ENCODE peak calls at places on chromosome 16, in six cellular contexts. G is sigmoid colon, S is Peyer's patch, H is GM12891, T is IMR-90, J is heart left ventricle. V is an unnamed sample.

GRCh38 chr16:11052080-11052808 is 107.9 kb downstream of the CLEC16A start:
- DNase-seq in H (peak; percentile 54), S (peak; percentile 61), G (peak; percentile 38), T (no peak), J (no peak), V (no peak)

GRCh38 chr16:7509919-7510705 is 177.5 kb downstream of the RBFOX1 start:
- DNase-seq in S (no peak), G (no peak), J (no peak), H (no peak), T (no peak), V (no peak)

GRCh38 chr16:72946474-72947194 is 101.3 kb downstream of the ZFHX3 start:
- DNase-seq in J (peak; percentile 58), S (no peak), G (peak; percentile 77), T (peak; percentile 20), H (no peak), V (no peak)

GRCh38 chr16:82108101-82108500 is 61.9 kb downstream of the MPHOSPH6 start:
- DNase-seq in J (no peak), S (no peak), T (no peak), H (no peak), G (no peak), V (no peak)

GRCh38 chr16:2090819-2091721 is 43.3 kb downstream of the TSC2 start:
- DNase-seq in S (peak; percentile 51), T (no peak), J (peak; percentile 58), H (no peak), G (no peak), V (peak; percentile 78)

GRCh38 chr16:12502671-12503070 is 301.0 kb downstream of the CPPED1 start:
- DNase-seq in S (no peak), H (no peak), G (no peak), T (no peak), J (no peak), V (no peak)

GRCh38 chr16:58635502-58635901 is 5.9 kb upstream of the CNOT1 start:
- DNase-seq in T (no peak), H (no peak), S (no peak), G (no peak), J (no peak), V (no peak)

GRCh38 chr16:20899503-20900298 is 457 bp downstream of the DCUN1D3 start:
- DNase-seq in G (no peak), H (peak; percentile 23), S (no peak), T (no peak), J (no peak), V (no peak)

GRCh38 chr16:59633996-59634579 is 900.0 kb upstream of the GOT2 start:
- DNase-seq in H (no peak), G (no peak), S (no peak), T (peak; percentile 83), J (no peak), V (no peak)

GRCh38 chr16:48720266-48720665 is 110.3 kb upstream of the N4BP1 start:
- DNase-seq in T (peak; percentile 22), H (no peak), G (no peak), S (no peak), J (no peak), V (peak; percentile 2)

GRCh38 chr16:66250686-66251405 is 115.6 kb upstream of the CDH5 start:
- DNase-seq in T (peak; percentile 73), G (peak; percentile 94), S (peak; percentile 16), J (peak; percentile 60), H (no peak), V (no peak)

GRCh38 chr16:27025581-27025980 is 41.1 kb upstream of the C16orf82 start:
- DNase-seq in G (no peak), S (no peak), T (no peak), J (no peak), H (no peak), V (no peak)

GRCh38 chr16:83533193-83533592 is 274.6 kb upstream of the HSBP1 start:
- DNase-seq in H (no peak), J (no peak), T (peak; percentile 78), G (no peak), S (no peak), V (no peak)

GRCh38 chr16:57036315-57036714 is 47.0 kb downstream of the NLRC5 start:
- DNase-seq in T (no peak), J (no peak), S (no peak), H (no peak), G (no peak), V (no peak)

GRCh38 chr16:67163164-67163902 is 1.2 kb upstream of the HSF4 start:
- DNase-seq in J (no peak), H (no peak), G (peak; percentile 89), S (no peak), T (peak; percentile 35), V (peak; percentile 41)

GRCh38 chr16:1296688-1297412 is 12.6 kb upstream of the UBE2I start:
- DNase-seq in J (no peak), T (peak; percentile 81), G (no peak), H (no peak), S (peak; percentile 41), V (peak; percentile 23)

GRCh38 chr16:50114357-50115129 is 38.6 kb upstream of the TENT4B start:
- DNase-seq in J (no peak), T (no peak), H (no peak), G (no peak), S (no peak), V (no peak)

GRCh38 chr16:86574646-86575045 is 3.7 kb upstream of the FOXL1 start:
- DNase-seq in H (no peak), J (no peak), S (no peak), G (no peak), T (no peak), V (no peak)

GRCh38 chr16:4306439-4307214 is 9.2 kb upstream of the GLIS2 start:
- DNase-seq in G (peak; percentile 69), T (no peak), H (peak; percentile 60), J (no peak), S (peak; percentile 56), V (no peak)

GRCh38 chr16:11098601-11099377 is 154.4 kb downstream of the CLEC16A start:
- DNase-seq in T (no peak), J (no peak), G (no peak), S (no peak), H (no peak), V (no peak)

GRCh38 chr16:69726313-69727060 is at the start of gene NQO1:
- DNase-seq in J (peak; percentile 92), G (peak; percentile 97), S (peak; percentile 95), H (peak; percentile 93), T (peak; percentile 97), V (peak; percentile 86)
- TF ChIP-seq POLR2A in J (no peak), G (peak; percentile 70), S (peak; percentile 94), H (peak; percentile 87), T (peak; percentile 92), V (peak; percentile 43)

GRCh38 chr16:17424771-17425170 is 46.0 kb downstream of the XYLT1 start:
- DNase-seq in T (no peak), H (no peak), S (no peak), J (no peak), G (no peak), V (no peak)
- TF ChIP-seq POLR2A in T (no peak), H (no peak), S (no peak), J (no peak), G (no peak), V (no peak)

DNA sequence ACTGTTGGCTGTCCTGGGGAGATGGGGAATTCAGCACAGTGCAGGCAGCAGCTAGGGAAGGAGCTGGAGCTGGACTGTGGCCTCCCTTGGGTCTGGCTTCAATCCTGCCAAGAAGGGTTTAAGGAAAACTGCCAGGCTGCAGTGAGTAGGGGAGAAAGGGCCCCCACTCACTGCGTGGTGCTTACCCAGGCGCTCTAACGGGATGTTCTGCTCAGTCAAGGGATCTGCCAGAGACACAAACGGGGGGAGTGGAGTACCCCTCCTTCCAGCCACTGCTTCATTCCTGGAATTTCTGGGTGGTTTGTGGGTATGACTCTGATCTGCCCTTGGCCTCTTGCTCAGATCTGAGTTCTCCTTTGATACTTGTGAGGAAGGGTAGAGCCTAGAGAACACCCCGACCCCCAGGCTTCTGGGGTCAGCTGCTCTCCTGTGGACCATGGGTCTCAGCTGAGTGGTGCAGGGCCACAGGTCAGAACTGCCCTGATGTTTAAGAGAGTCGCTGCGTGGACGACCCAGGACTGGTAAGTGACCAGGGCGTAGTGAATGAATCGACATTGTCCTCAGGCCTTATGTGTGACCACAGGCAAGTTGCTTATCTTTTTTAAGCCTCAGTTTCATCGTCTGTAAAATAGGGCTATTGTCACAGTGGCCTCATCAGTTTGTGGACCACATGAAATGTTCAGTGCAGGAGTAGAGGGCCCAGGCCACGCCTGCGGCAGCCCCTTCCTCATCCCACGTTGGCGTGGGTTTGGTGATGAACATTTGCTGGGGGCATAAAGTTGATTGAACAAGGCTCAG is 9.6 kb downstream of the CRISPLD2 start:
- DNase-seq in G (peak; percentile 95), J (no peak), S (no peak), H (no peak), T (peak; percentile 93), V (no peak)
- TF ChIP-seq POLR2A in G (no peak), J (no peak), S (no peak), H (no peak), T (peak; percentile 29), V (no peak)

GRCh38 chr16:19830902-19831555 is 53.6 kb downstream of the GPRC5B start:
- DNase-seq in G (no peak), J (no peak), T (no peak), H (no peak), S (no peak), V (no peak)

GRCh38 chr16:19833176-19833575 is 51.5 kb downstream of the GPRC5B start:
- DNase-seq in G (no peak), T (no peak), H (no peak), J (no peak), S (no peak), V (no peak)

GRCh38 chr16:19833581-19833980 is 51.1 kb downstream of the GPRC5B start:
- DNase-seq in J (no peak), H (no peak), S (no peak), G (no peak), T (no peak), V (no peak)

GRCh38 chr16:19829844-19830703 is 54.6 kb downstream of the GPRC5B start:
- DNase-seq in T (no peak), S (no peak), H (no peak), G (peak; percentile 19), J (no peak), V (no peak)

DNA sequence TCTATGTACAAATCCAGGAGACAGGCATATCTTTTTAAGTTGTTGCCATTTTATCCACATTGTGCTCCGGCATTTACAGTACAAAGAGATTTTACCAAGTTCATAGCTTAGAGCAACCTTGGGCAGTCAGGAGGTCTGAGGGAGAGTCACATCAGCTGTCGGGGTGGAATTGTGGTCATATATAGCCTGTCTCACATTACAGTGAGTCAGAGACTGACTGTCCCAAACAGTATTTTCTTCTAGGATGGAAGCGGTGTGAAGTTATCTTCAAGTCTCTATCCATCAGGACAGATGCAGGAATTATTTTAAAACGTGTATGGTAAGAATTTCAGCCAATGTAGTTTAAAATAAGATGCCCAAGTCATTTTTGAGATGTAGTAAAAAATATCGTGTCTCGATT is 53.0 kb downstream of the GPRC5B start:
- DNase-seq in T (peak; percentile 89), S (no peak), G (no peak), J (no peak), H (no peak), V (no peak)
- TF ChIP-seq POLR2A in T (no peak), S (no peak), G (no peak), J (no peak), H (no peak), V (no peak)

GRCh38 chr16:75566040-75566888 is at the start of gene GABARAPL2:
- DNase-seq in H (peak; percentile 82), G (peak; percentile 90), J (peak; percentile 84), T (peak; percentile 56), S (peak; percentile 93), V (peak; percentile 90)
- TF ChIP-seq POLR2A in H (no peak), G (peak; percentile 71), J (peak; percentile 77), T (no peak), S (peak; percentile 52), V (peak; percentile 68)